ENCODE peak calls at places on chromosomes 4 and X, in ten cellular contexts. B is iPS-NIHi11, T is aorta, W is left lung, E is GM19239, Y is Right ventricle myocardium superior, H is SW 1271, O is NCI-H524, U is iris pigment epithelial cell, Z is T-helper 17 cell. N is an unnamed sample.

GRCh38 chr4:37243722-37244582 is 591 bp upstream of the NWD2 start:
- DNase-seq in E (no peak), U (no peak), T (no peak), Z (no peak), Y (peak; percentile 31), W (no peak), O (peak; percentile 29), H (no peak), B (peak; percentile 80), N (no peak)

GRCh38 chr4:119587796-119588195 is 40.8 kb downstream of the PDE5A start:
- DNase-seq in H (no peak), T (no peak), O (no peak), E (no peak), U (no peak), B (no peak), Y (no peak), W (no peak), Z (no peak), N (no peak)

GRCh38 chrX:19904778-19905367 is 17.5 kb upstream of the SH3KBP1 start:
- DNase-seq in H (peak; percentile 1), Y (peak; percentile 43), B (peak; percentile 68), Z (no peak), W (no peak), O (peak; percentile 9), E (no peak), T (no peak), U (peak; percentile 49), N (peak; percentile 15)

GRCh38 chr4:185384061-185384460 is 11.7 kb downstream of the LRP2BP start:
- DNase-seq in O (no peak), Y (no peak), H (no peak), W (no peak), U (no peak), B (no peak), E (no peak), Z (no peak), T (no peak), N (no peak)

GRCh38 chr4:24659241-24659961 is 75.0 kb upstream of the DHX15 start:
- DNase-seq in E (no peak), T (no peak), Z (no peak), B (no peak), H (no peak), W (no peak), O (peak; percentile 37), Y (no peak), U (no peak), N (no peak)

GRCh38 chr4:41142946-41143720 is 71.2 kb downstream of the APBB2 start:
- DNase-seq in O (no peak), T (peak; percentile 63), B (no peak), H (no peak), Z (no peak), Y (peak; percentile 56), E (no peak), W (peak; percentile 56), U (peak; percentile 95), N (no peak)

GRCh38 chr4:25096553-25097443 is 63.5 kb downstream of the SEPSECS start:
- DNase-seq in W (no peak), Y (no peak), E (no peak), T (no peak), U (no peak), O (no peak), Z (no peak), H (no peak), B (no peak), N (no peak)

GRCh38 chrX:12771445-12772069 is 19.7 kb upstream of the PRPS2 start:
- DNase-seq in E (peak; percentile 55), Z (peak; percentile 55), O (no peak), W (peak; percentile 55), B (peak; percentile 49), U (peak; percentile 36), Y (peak; percentile 71), H (no peak), T (peak; percentile 73), N (no peak)

GRCh38 chr4:54754394-54754793 is 96.6 kb downstream of the KIT start:
- DNase-seq in B (no peak), O (no peak), W (no peak), H (no peak), Y (no peak), Z (no peak), E (no peak), T (no peak), U (no peak), N (no peak)

GRCh38 chr4:80077639-80078038 is 4.6 kb upstream of the ANTXR2 start:
- DNase-seq in O (no peak), Z (no peak), U (peak; percentile 68), T (no peak), E (no peak), Y (no peak), B (no peak), W (no peak), H (no peak), N (no peak)

GRCh38 chr4:4721636-4722035 is 137.8 kb upstream of the MSX1 start:
- DNase-seq in O (peak; percentile 84), T (no peak), W (no peak), E (no peak), H (no peak), U (no peak), B (no peak), Z (no peak), Y (no peak), N (no peak)

GRCh38 chr4:61220556-61220955 is 20.4 kb downstream of the ADGRL3 start:
- DNase-seq in Z (no peak), B (no peak), W (no peak), T (no peak), U (no peak), Y (no peak), O (no peak), H (no peak), E (no peak), N (no peak)

GRCh38 chr4:147678796-147679549 is 5.0 kb downstream of the PRMT9 start:
- DNase-seq in O (no peak), W (no peak), Y (no peak), H (no peak), E (no peak), Z (no peak), T (no peak), B (peak; percentile 23), U (peak; percentile 23), N (no peak)

GRCh38 chr4:150302553-150302952 is 224.3 kb downstream of the DCLK2 start:
- DNase-seq in Z (no peak), H (peak; percentile 32), E (no peak), W (no peak), U (peak; percentile 98), Y (no peak), B (no peak), O (no peak), T (no peak), N (no peak)

N was measured in iPS DF 19.7.